ENCODE peak calls at places on chromosomes 16 and 17, in four cellular contexts. F, Q, H and M are unnamed samples.
A peak's percentile ranks its signal among the peaks of the same experiment; 100 is the strongest.

GRCh38 chr17:78342438-78343098 is 17.3 kb downstream of the SOCS3 start:
- DNase-seq in F (no peak), Q (no peak), H (no peak), M (no peak)

GRCh38 chr17:31318298-31319190 is 2.9 kb downstream of the EVI2A start:
- DNase-seq in F (no peak), Q (no peak), H (no peak), M (peak; percentile 38)

GRCh38 chr16:48609453-48610023 is 442 bp downstream of the N4BP1 start:
- DNase-seq in F (peak; percentile 22), Q (no peak), H (peak; percentile 34), M (peak; percentile 4)

GRCh38 chr16:11073407-11073806 is 129.0 kb downstream of the CLEC16A start:
- DNase-seq in F (no peak), Q (no peak), H (no peak), M (no peak)

GRCh38 chr17:42243493-42243982 is 32.7 kb downstream of the STAT5B start:
- DNase-seq in F (no peak), Q (no peak), H (no peak), M (no peak)

GRCh38 chr17:20995164-20995872 is 47.5 kb downstream of the USP22 start:
- DNase-seq in F (no peak), Q (no peak), H (no peak), M (no peak)

GRCh38 chr17:67546578-67547527 is 169.8 kb downstream of the PITPNC1 start:
- DNase-seq in F (no peak), Q (no peak), H (no peak), M (no peak)

GRCh38 chr17:57110152-57110542 is 25.1 kb downstream of the AKAP1 start:
- DNase-seq in F (no peak), Q (no peak), H (no peak), M (no peak)

GRCh38 chr17:65020284-65020683 is 36.3 kb downstream of the GNA13 start:
- DNase-seq in F (peak; percentile 41), Q (no peak), H (no peak), M (no peak)

GRCh38 chr16:82587289-82587688 is 39.5 kb upstream of the CDH13 start:
- DNase-seq in F (no peak), Q (no peak), H (no peak), M (no peak)

GRCh38 chr17:17156511-17156910 is 49.6 kb downstream of the PLD6 start:
- DNase-seq in F (no peak), Q (no peak), H (no peak), M (no peak)

GRCh38 chr17:75557075-75557851 is 30.3 kb upstream of the MYO15B start:
- DNase-seq in F (peak; percentile 73), Q (no peak), H (peak; percentile 83), M (no peak)

GRCh38 chr16:89841275-89841674 is 13.0 kb downstream of the SPIRE2 start:
- DNase-seq in F (no peak), Q (no peak), H (no peak), M (no peak)

GRCh38 chr17:47831934-47832327 is 461 bp downstream of the LRRC46 start:
- DNase-seq in F (no peak), Q (no peak), H (no peak), M (no peak)

GRCh38 chr16:55900616-55901393 is 25.6 kb upstream of the CES5A start:
- DNase-seq in F (no peak), Q (no peak), H (no peak), M (no peak)

GRCh38 chr17:17813725-17814095 is 23.1 kb downstream of the SREBF1 start:
- DNase-seq in F (no peak), Q (no peak), H (no peak), M (no peak)

GRCh38 chr17:4626734-4627256 is 14.7 kb downstream of the ALOX15 start:
- DNase-seq in F (no peak), Q (no peak), H (no peak), M (no peak)

GRCh38 chr17:42210046-42210445 is 15.8 kb upstream of the GHDC start:
- DNase-seq in F (no peak), Q (no peak), H (no peak), M (no peak)